ENCODE peak calls at places on chromosomes 6 and 20, in eight cellular contexts. K is posterior vena cava; R is T-helper 2 cell; Y is glomerular endothelial cell; B is lung microvascular endothelial cell; E is choroid plexus epithelial cell; U is lung; F is stimulated activated CD4-positive, alpha-beta T cell treated with anti-CD3 and anti-CD28 coated beads, Interleukin-1b, Interleukin-23, amount 100 ng/mL, for 1 hour. M is an unnamed sample.

GRCh38 chr6:10256113-10256690 is 158.7 kb downstream of the TFAP2A start:
- DNase-seq in F (no peak), R (no peak), K (no peak), E (peak), Y (no peak), B (no peak), U (no peak), M (no peak)

GRCh38 chr6:63643862-63644261 is 8.3 kb downstream of the PHF3 start:
- DNase-seq in F (no peak), Y (no peak), B (peak), R (no peak), K (no peak), U (no peak), E (peak), M (peak)

GRCh38 chr20:1388253-1388652 is 4.6 kb downstream of the FKBP1A start:
- DNase-seq in R (no peak), K (no peak), B (no peak), F (no peak), Y (no peak), E (no peak), U (no peak), M (no peak)

GRCh38 chr20:7980332-7981046 is 39.1 kb downstream of the TMX4 start:
- DNase-seq in E (peak), R (no peak), F (no peak), B (peak), K (no peak), U (no peak), Y (peak), M (peak)

GRCh38 chr20:34316191-34316814 is 13.1 kb upstream of the AHCY start:
- DNase-seq in F (no peak), B (peak), R (no peak), Y (no peak), U (no peak), E (peak), K (no peak), M (no peak)

GRCh38 chr6:166005846-166006592 is 161.6 kb downstream of the TBXT start:
- DNase-seq in U (no peak), Y (no peak), B (no peak), F (no peak), R (no peak), E (peak), K (peak), M (peak)

GRCh38 chr20:19833395-19833794 is 75.3 kb downstream of the RIN2 start:
- DNase-seq in U (no peak), K (no peak), Y (no peak), E (no peak), R (no peak), B (no peak), F (no peak), M (no peak)

GRCh38 chr6:11424395-11425050 is 113.0 kb upstream of the TMEM170B start:
- DNase-seq in R (no peak), U (no peak), K (no peak), B (peak), Y (no peak), E (no peak), F (no peak), M (no peak)

GRCh38 chr6:41505084-41506049 is 40.8 kb upstream of the FOXP4 start:
- DNase-seq in F (no peak), B (peak), K (peak), U (peak), E (peak), Y (no peak), R (no peak), M (peak)

GRCh38 chr6:11538049-11538798 is 675 bp downstream of the TMEM170B start:
- DNase-seq in B (peak), R (no peak), U (no peak), F (no peak), K (peak), Y (no peak), E (peak), M (peak)

GRCh38 chr6:55882731-55883595 is 7.6 kb upstream of the BMP5 start:
- DNase-seq in E (peak), Y (peak), U (no peak), B (peak), K (no peak), F (no peak), R (no peak), M (no peak)

GRCh38 chr6:133248241-133249001 is 7.3 kb downstream of the EYA4 start:
- DNase-seq in E (peak), K (no peak), F (no peak), B (no peak), U (no peak), R (no peak), Y (no peak), M (no peak)

GRCh38 chr6:109056661-109057060 is 38.0 kb downstream of the SESN1 start:
- DNase-seq in B (no peak), U (no peak), Y (no peak), F (no peak), K (no peak), E (no peak), R (no peak), M (no peak)

GRCh38 chr20:54340667-54341081 is 132.8 kb downstream of the PFDN4 start:
- DNase-seq in Y (peak), B (peak), E (peak), K (no peak), R (no peak), U (no peak), F (no peak), M (peak)

GRCh38 chr6:109445382-109445781 is 4.9 kb downstream of the SMPD2 start:
- DNase-seq in R (no peak), K (no peak), E (no peak), U (no peak), B (no peak), F (no peak), Y (no peak), M (no peak)

GRCh38 chr6:72760130-72760793 is 138.4 kb downstream of the KCNQ5 start:
- DNase-seq in F (no peak), R (no peak), Y (no peak), K (no peak), B (no peak), U (no peak), E (peak), M (peak)

GRCh38 chr6:142377112-142377848 is 75.5 kb downstream of the ADGRG6 start:
- DNase-seq in B (peak), U (no peak), E (peak), R (no peak), K (no peak), Y (no peak), F (no peak), M (peak)

GRCh38 chr6:11232968-11233626 is 629 bp upstream of the NEDD9 start:
- DNase-seq in K (no peak), R (no peak), E (no peak), B (peak), U (no peak), F (no peak), Y (no peak), M (peak)

GRCh38 chr6:40906759-40907158 is 132.3 kb downstream of the UNC5CL start:
- DNase-seq in B (peak), F (no peak), U (no peak), Y (peak), K (no peak), E (no peak), R (no peak), M (no peak)

GRCh38 chr6:126064257-126064993 is 78.1 kb downstream of the TRMT11 start:
- DNase-seq in U (no peak), E (no peak), F (no peak), K (no peak), Y (no peak), R (no peak), B (peak), M (no peak)

GRCh38 chr6:34362909-34363713 is 29.4 kb downstream of the NUDT3 start:
- DNase-seq in E (no peak), R (no peak), F (no peak), B (no peak), K (no peak), U (no peak), Y (no peak), M (peak)

GRCh38 chr6:47168176-47168575 is 126.0 kb upstream of the ADGRF1 start:
- DNase-seq in B (peak), F (no peak), K (no peak), R (no peak), E (peak), Y (no peak), U (peak), M (no peak)

GRCh38 chr20:1734269-1734858 is 76.8 kb upstream of the SIRPG start:
- DNase-seq in K (no peak), E (peak), B (peak), F (peak), U (no peak), R (no peak), Y (no peak), M (no peak)

GRCh38 chr6:42851599-42851998 is 27.8 kb upstream of the RPL7L1 start:
- DNase-seq in U (no peak), F (no peak), K (no peak), R (no peak), B (no peak), E (no peak), Y (no peak), M (no peak)

GRCh38 chr6:138682722-138683521 is 90.6 kb upstream of the CCDC28A start:
- DNase-seq in K (no peak), E (peak), B (peak), R (no peak), F (no peak), U (no peak), Y (no peak), M (no peak)

GRCh38 chr6:90890681-90891337 is 303.9 kb upstream of the MAP3K7 start:
- DNase-seq in R (no peak), B (no peak), K (no peak), E (no peak), F (no peak), U (no peak), Y (no peak), M (peak)

GRCh38 chr20:60632420-60633262 is 619.4 kb upstream of the CDH4 start:
- DNase-seq in Y (no peak), U (no peak), R (no peak), K (no peak), B (no peak), F (no peak), E (no peak), M (no peak)

GRCh38 chr6:116866281-116866871 is 10.7 kb upstream of the RFX6 start:
- DNase-seq in K (no peak), R (no peak), U (no peak), Y (no peak), F (no peak), E (peak), B (peak), M (no peak)